ENCODE peak calls at places on chromosomes 16 and 17, in six cellular contexts. N, D, A, V, I and O are unnamed samples.

GRCh38 chr17:76547183-76547641 is 7.4 kb downstream of the PRCD start:
- DNase-seq in N (peak; percentile 85), D (peak; percentile 77), A (peak; percentile 91), V (peak; percentile 51), I (peak; percentile 74), O (peak; percentile 82)

GRCh38 chr17:83000738-83001137 is 78.7 kb upstream of the METRNL start:
- DNase-seq in N (no peak), D (no peak), A (no peak), V (no peak), I (no peak), O (no peak)

GRCh38 chr16:23941963-23942564 is 106.3 kb downstream of the PRKCB start:
- DNase-seq in N (no peak), D (no peak), A (no peak), V (no peak), I (no peak), O (no peak)

GRCh38 chr17:47267354-47267828 is 13.8 kb downstream of the ITGB3 start:
- DNase-seq in N (peak; percentile 94), D (peak; percentile 91), A (no peak), V (no peak), I (peak; percentile 30), O (no peak)

GRCh38 chr17:18977646-18978045 is 25.7 kb downstream of the SLC5A10 start:
- DNase-seq in N (no peak), D (no peak), A (no peak), V (no peak), I (no peak), O (no peak)

GRCh38 chr17:80361495-80362220 is 53.3 kb upstream of the ENDOV start:
- DNase-seq in N (no peak), D (peak; percentile 27), A (peak; percentile 27), V (no peak), I (no peak), O (no peak)

GRCh38 chr17:67289174-67289876 is 44.3 kb upstream of the HELZ start:
- DNase-seq in N (peak; percentile 55), D (peak; percentile 76), A (peak; percentile 9), V (no peak), I (no peak), O (peak; percentile 33)

GRCh38 chr16:84919751-84920150 is 91.6 kb downstream of the ZDHHC7 start:
- DNase-seq in N (no peak), D (no peak), A (no peak), V (no peak), I (no peak), O (no peak)

GRCh38 chr16:11564046-11564926 is 22.4 kb downstream of the LITAF start:
- DNase-seq in N (no peak), D (no peak), A (no peak), V (no peak), I (no peak), O (no peak)

GRCh38 chr16:74307383-74307782 is 10.8 kb downstream of the PSMD7 start:
- DNase-seq in N (no peak), D (no peak), A (no peak), V (no peak), I (no peak), O (no peak)

GRCh38 chr17:55763856-55764255 is 13.0 kb downstream of the PCTP start:
- DNase-seq in N (no peak), D (no peak), A (no peak), V (no peak), I (no peak), O (no peak)

GRCh38 chr17:15744885-15745284 is 12.8 kb downstream of the TBC1D26 start:
- DNase-seq in N (no peak), D (no peak), A (no peak), V (no peak), I (no peak), O (no peak)

GRCh38 chr16:58448890-58449289 is 51.1 kb upstream of the NDRG4 start:
- DNase-seq in N (no peak), D (no peak), A (no peak), V (no peak), I (peak; percentile 74), O (no peak)

GRCh38 chr16:63466-63865 is 9.0 kb downstream of the RHBDF1 start:
- DNase-seq in N (no peak), D (no peak), A (no peak), V (no peak), I (no peak), O (no peak)

GRCh38 chr17:78645421-78646295 is 68.5 kb upstream of the DNAH17 start:
- DNase-seq in N (peak; percentile 34), D (peak; percentile 9), A (peak; percentile 77), V (peak; percentile 27), I (no peak), O (no peak)

GRCh38 chr16:71216714-71217113 is 13.8 kb downstream of the HYDIN start:
- DNase-seq in N (no peak), D (no peak), A (no peak), V (no peak), I (no peak), O (no peak)

GRCh38 chr16:86727131-86727530 is 148.8 kb downstream of the FOXL1 start:
- DNase-seq in N (no peak), D (no peak), A (no peak), V (no peak), I (no peak), O (no peak)

GRCh38 chr17:44928950-44929720 is 13.8 kb upstream of the GFAP start:
- DNase-seq in N (no peak), D (peak; percentile 20), A (no peak), V (no peak), I (no peak), O (no peak)

GRCh38 chr17:44925731-44926697 is 10.7 kb upstream of the GFAP start:
- DNase-seq in N (no peak), D (no peak), A (no peak), V (no peak), I (no peak), O (no peak)

GRCh38 chr17:44927696-44928095 is 12.4 kb upstream of the GFAP start:
- DNase-seq in N (no peak), D (no peak), A (no peak), V (no peak), I (no peak), O (no peak)

GRCh38 chr17:44926841-44927525 is 11.7 kb upstream of the GFAP start:
- DNase-seq in N (no peak), D (no peak), A (no peak), V (no peak), I (no peak), O (no peak)

GRCh38 chr17:44928136-44928535 is 12.8 kb upstream of the GFAP start:
- DNase-seq in N (no peak), D (no peak), A (no peak), V (no peak), I (no peak), O (no peak)
- H4K20me1 ChIP-seq in N (no peaks in the 10 kb centered on the region), D (no peaks in the 10 kb centered on the region), A (no peaks in the 10 kb centered on the region), V (no peaks in the 10 kb centered on the region), I (no peaks in the 10 kb centered on the region), O (no peaks in the 10 kb centered on the region)

DNA sequence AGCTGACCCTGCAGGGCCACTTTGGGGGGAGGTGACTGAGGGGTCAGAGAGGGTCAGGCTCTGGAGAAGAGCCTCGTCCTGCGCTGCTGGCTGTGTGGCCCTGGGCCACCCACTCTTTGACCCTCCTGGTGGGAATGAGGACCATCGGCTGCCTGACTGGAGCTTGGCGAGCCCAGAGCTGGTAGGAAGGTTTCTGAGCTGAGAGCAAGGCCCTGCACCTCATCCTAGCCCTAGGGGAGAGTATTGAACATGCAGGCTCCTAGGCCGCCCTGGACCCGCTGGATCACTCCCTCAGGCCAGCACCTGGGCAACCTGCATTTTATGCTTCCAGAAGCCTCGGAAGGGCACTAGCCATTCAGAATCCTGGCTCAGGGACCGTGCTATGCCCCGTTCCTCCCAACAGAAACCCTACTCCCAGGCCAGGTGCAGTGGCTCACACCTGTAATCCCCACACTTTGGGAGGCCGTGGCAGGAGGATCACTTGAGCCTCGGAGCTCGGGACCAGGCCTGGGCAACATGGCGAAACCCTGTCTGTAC is 14.5 kb downstream of the MAP2K3 start:
- DNase-seq in N (no peak), D (peak; percentile 1), A (no peak), V (no peak), I (no peak), O (no peak)
- H4K20me1 ChIP-seq in N (peaks cover 80% of the 10 kb centered on the region), D (peaks cover 8% of the 10 kb centered on the region), A (no peaks in the 10 kb centered on the region), V (peaks cover 7% of the 10 kb centered on the region), I (peaks cover 37% of the 10 kb centered on the region), O (peaks cover 33% of the 10 kb centered on the region)

GRCh38 chr16:6916946-6917345 is 415.7 kb upstream of the RBFOX1 start:
- DNase-seq in N (no peak), D (no peak), A (no peak), V (no peak), I (no peak), O (no peak)

GRCh38 chr16:6913535-6913934 is 419.1 kb upstream of the RBFOX1 start:
- DNase-seq in N (no peak), D (no peak), A (no peak), V (no peak), I (no peak), O (no peak)

DNA sequence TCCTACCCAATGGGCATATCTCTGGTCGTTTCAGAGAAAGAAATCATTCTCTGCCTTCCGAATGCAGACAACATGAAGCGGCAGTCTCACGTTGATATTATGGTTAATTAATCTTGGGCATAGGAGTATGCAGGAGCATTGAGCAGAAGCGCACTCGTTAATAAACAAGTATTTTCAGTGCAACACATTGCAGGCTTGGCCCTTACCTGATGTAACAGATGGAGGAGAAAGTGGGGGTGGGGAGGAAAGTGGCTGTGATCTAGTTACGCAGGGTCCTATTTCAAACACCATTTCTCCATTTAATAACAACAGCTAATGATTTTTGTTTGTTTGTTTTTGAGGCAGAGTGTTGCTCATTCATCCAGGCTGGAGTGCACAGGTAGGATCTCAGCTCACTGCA is 414.0 kb upstream of the RBFOX1 start:
- DNase-seq in N (no peak), D (no peak), A (no peak), V (no peak), I (no peak), O (no peak)
- H4K20me1 ChIP-seq in N (no peaks in the 10 kb centered on the region), D (no peaks in the 10 kb centered on the region), A (no peaks in the 10 kb centered on the region), V (no peaks in the 10 kb centered on the region), I (no peaks in the 10 kb centered on the region), O (no peaks in the 10 kb centered on the region)

GRCh38 chr16:81455720-81456494 is 11.3 kb downstream of the CMIP start:
- DNase-seq in N (no peak), D (no peak), A (no peak), V (no peak), I (no peak), O (no peak)
- H4K20me1 ChIP-seq in N (peaks cover 86% of the 10 kb centered on the region), D (peaks cover 3% of the 10 kb centered on the region), A (peaks cover 12% of the 10 kb centered on the region), V (no peaks in the 10 kb centered on the region), I (peaks cover 83% of the 10 kb centered on the region), O (peaks cover 70% of the 10 kb centered on the region)

DNA sequence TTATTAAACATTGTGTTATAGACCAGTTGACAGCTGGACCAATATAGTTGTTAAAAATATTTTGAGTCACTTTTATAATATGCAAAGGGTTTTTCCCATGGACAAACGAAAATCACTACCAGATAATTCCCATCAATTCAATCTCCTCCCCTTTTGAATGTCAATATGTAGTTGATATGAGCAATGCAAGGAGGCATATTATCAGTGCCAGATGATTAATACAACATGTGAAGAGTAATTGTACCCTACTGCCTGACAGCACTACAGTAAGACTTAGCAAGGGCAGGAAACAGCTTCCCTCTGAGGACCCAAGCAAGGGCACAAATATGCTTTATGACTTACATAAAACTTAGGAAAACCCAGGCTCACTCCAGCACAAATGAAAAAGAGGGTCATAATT is 17.3 kb downstream of the KANSL1 start:
- DNase-seq in N (peak; percentile 22), D (peak; percentile 64), A (no peak), V (no peak), I (no peak), O (no peak)
- H4K20me1 ChIP-seq in N (peaks cover 100% of the 10 kb centered on the region), D (peaks cover 83% of the 10 kb centered on the region), A (peaks cover 47% of the 10 kb centered on the region), V (peaks cover 48% of the 10 kb centered on the region), I (peaks cover 96% of the 10 kb centered on the region), O (peaks cover 100% of the 10 kb centered on the region)

GRCh38 chr17:57399690-57400089 is 143.4 kb downstream of the MSI2 start:
- DNase-seq in N (no peak), D (no peak), A (peak; percentile 52), V (no peak), I (no peak), O (no peak)
- H4K20me1 ChIP-seq in N (no peaks in the 10 kb centered on the region), D (no peaks in the 10 kb centered on the region), A (no peaks in the 10 kb centered on the region), V (no peaks in the 10 kb centered on the region), I (no peaks in the 10 kb centered on the region), O (no peaks in the 10 kb centered on the region)